ENCODE peak calls at places on chromosomes 3 and 15, in eight cellular contexts. T is nucleus accumbens; G is stimulated activated CD8-positive, alpha-beta memory T cell treated with anti-CD3 and anti-CD28 coated beads, Interleukin-4, amount 100 ng/mL, for 1 hour; Y is GM04504; A is choroid plexus epithelial cell; K is H7; I is activated T-cell treated with anti-CD3 and anti-CD28 coated beads for 48 hours; Q is iris pigment epithelial cell. N is an unnamed sample.
A peak's percentile ranks its signal among the peaks of the same experiment; 100 is the strongest.

GRCh38 chr15:79540551-79540950 is 108.4 kb downstream of the MINAR1 start:
- DNase-seq in K (no peak), A (no peak), I (no peak), T (no peak), Y (no peak), Q (no peak), G (no peak), N (no peak)

GRCh38 chr3:117671707-117672318 is 962.2 kb downstream of the TUSC7 start:
- DNase-seq in T (no peak), I (no peak), K (no peak), Y (no peak), A (no peak), Q (no peak), G (no peak), N (no peak)

GRCh38 chr3:58529516-58530353 is 7.3 kb downstream of the ACOX2 start:
- DNase-seq in A (peak; percentile 59), Y (no peak), T (no peak), K (peak; percentile 91), G (no peak), I (no peak), Q (peak; percentile 30), N (no peak)

GRCh38 chr15:58381696-58382095 is 50.1 kb upstream of the LIPC start:
- DNase-seq in K (no peak), Y (no peak), A (no peak), Q (no peak), T (no peak), I (no peak), G (no peak), N (no peak)

GRCh38 chr3:25820372-25820771 is 30.5 kb downstream of the OXSM start:
- DNase-seq in Q (peak; percentile 99), G (no peak), I (no peak), Y (peak; percentile 88), K (peak; percentile 4), A (peak; percentile 98), T (no peak), N (no peak)

GRCh38 chr15:55784284-55784683 is 41.3 kb upstream of the PRTG start:
- DNase-seq in K (no peak), T (no peak), G (no peak), I (no peak), Y (no peak), Q (no peak), A (no peak), N (no peak)

GRCh38 chr3:127762077-127762786 is 60.1 kb downstream of the MGLL start:
- DNase-seq in G (no peak), Y (no peak), T (peak; percentile 24), I (no peak), Q (no peak), K (no peak), A (peak; percentile 45), N (no peak)

GRCh38 chr15:52789601-52790165 is 453 bp downstream of the ONECUT1 start:
- DNase-seq in Q (peak; percentile 14), K (peak; percentile 70), A (peak; percentile 29), G (no peak), Y (no peak), T (no peak), I (no peak), N (no peak)

GRCh38 chr3:52277071-52277964 is 1.1 kb downstream of the WDR82 start:
- DNase-seq in T (peak; percentile 68), A (peak; percentile 78), G (peak; percentile 49), K (peak; percentile 79), I (peak; percentile 80), Q (peak; percentile 73), Y (no peak), N (peak; percentile 77)

GRCh38 chr3:50428007-50428633 is 68.8 kb upstream of the TMEM115 start:
- DNase-seq in Y (no peak), A (peak; percentile 12), T (no peak), G (no peak), Q (peak; percentile 3), K (no peak), I (no peak), N (no peak)

GRCh38 chr3:57127849-57128566 is 37.1 kb downstream of the IL17RD start:
- DNase-seq in Q (peak; percentile 36), I (no peak), Y (peak; percentile 68), T (no peak), K (no peak), A (peak; percentile 11), G (no peak), N (no peak)

GRCh38 chr15:27826902-27827321 is 272.2 kb downstream of the OCA2 start:
- DNase-seq in Y (peak; percentile 52), I (no peak), K (no peak), T (no peak), A (peak; percentile 54), Q (peak; percentile 14), G (no peak), N (no peak)

GRCh38 chr3:135922903-135923250 is 42.7 kb upstream of the PPP2R3A start:
- DNase-seq in G (no peak), A (no peak), K (no peak), Q (no peak), T (no peak), Y (no peak), I (no peak), N (no peak)

GRCh38 chr15:100101389-100102089 is 240.2 kb downstream of the ADAMTS17 start:
- DNase-seq in I (no peak), K (no peak), T (no peak), G (no peak), Y (no peak), Q (no peak), A (no peak), N (no peak)

GRCh38 chr15:52082197-52083036 is 30.2 kb downstream of the BCL2L10 start:
- DNase-seq in G (no peak), Y (no peak), I (no peak), T (no peak), A (peak; percentile 68), K (peak; percentile 28), Q (peak; percentile 47), N (peak; percentile 10)

GRCh38 chr3:46883252-46884185 is 6.0 kb downstream of the PTH1R start:
- DNase-seq in Y (no peak), G (no peak), K (peak; percentile 91), A (peak; percentile 34), Q (peak; percentile 36), T (no peak), I (no peak), N (no peak)

GRCh38 chr3:116423365-116423764 is 21.9 kb downstream of the LSAMP start:
- DNase-seq in Y (no peak), G (no peak), T (peak; percentile 64), A (no peak), I (no peak), K (no peak), Q (no peak), N (no peak)

GRCh38 chr3:197718904-197719303 is 17.8 kb downstream of the RUBCN start:
- DNase-seq in G (no peak), K (no peak), Y (peak; percentile 61), Q (peak; percentile 95), I (no peak), T (no peak), A (peak; percentile 89), N (no peak)

GRCh38 chr15:68126415-68126814 is 72.3 kb downstream of the PIAS1 start:
- DNase-seq in I (no peak), A (no peak), Q (no peak), Y (no peak), K (no peak), T (no peak), G (no peak), N (no peak)

GRCh38 chr15:70247281-70247680 is 149.6 kb upstream of the TLE3 start:
- DNase-seq in T (no peak), A (no peak), I (no peak), Q (no peak), K (peak; percentile 52), G (no peak), Y (no peak), N (no peak)

GRCh38 chr15:30953731-30954378 is 37.6 kb downstream of the MTMR10 start:
- DNase-seq in Q (peak; percentile 98), Y (peak; percentile 85), G (no peak), T (no peak), A (peak; percentile 93), K (peak; percentile 20), I (peak; percentile 4), N (no peak)

GRCh38 chr15:64379216-64379960 is 1.9 kb downstream of the PCLAF start:
- DNase-seq in K (peak; percentile 19), Y (no peak), I (no peak), G (no peak), T (no peak), A (no peak), Q (no peak), N (no peak)

GRCh38 chr3:125051715-125052581 is 3.8 kb downstream of the HEG1 start:
- DNase-seq in Y (peak; percentile 84), A (peak; percentile 78), G (peak; percentile 64), I (peak; percentile 36), Q (peak; percentile 77), K (peak; percentile 64), T (no peak), N (peak; percentile 64)

GRCh38 chr15:32909431-32909830 is 191.6 kb downstream of the GREM1 start:
- DNase-seq in K (no peak), Y (no peak), G (no peak), T (no peak), Q (peak; percentile 22), A (peak; percentile 57), I (no peak), N (no peak)

GRCh38 chr3:41293169-41293681 is 93.9 kb downstream of the CTNNB1 start:
- DNase-seq in Q (no peak), A (no peak), T (no peak), K (no peak), I (no peak), Y (no peak), G (no peak), N (no peak)

GRCh38 chr15:80559761-80560160 is 135.3 kb upstream of the ABHD17C start:
- DNase-seq in A (no peak), G (no peak), Q (no peak), I (no peak), Y (no peak), K (no peak), T (no peak), N (no peak)

GRCh38 chr15:71334434-71334833 is 219.2 kb downstream of the THSD4 start:
- DNase-seq in T (no peak), Q (no peak), Y (no peak), A (no peak), I (no peak), G (no peak), K (no peak), N (no peak)

GRCh38 chr3:100993309-100993708 is at the start of gene ABI3BP:
- DNase-seq in I (peak; percentile 7), Y (peak; percentile 71), Q (peak; percentile 89), G (no peak), K (peak; percentile 4), A (peak; percentile 90), T (no peak), N (no peak)

GRCh38 chr3:113545594-113545993 is 13.2 kb downstream of the SIDT1 start:
- DNase-seq in Y (no peak), A (no peak), T (no peak), G (no peak), I (no peak), K (no peak), Q (no peak), N (no peak)

GRCh38 chr3:45647148-45647619 is 42.0 kb upstream of the SACM1L start:
- DNase-seq in T (no peak), G (no peak), A (peak; percentile 91), Q (peak; percentile 95), Y (no peak), K (no peak), I (no peak), N (no peak)

GRCh38 chr15:60972866-60973265 is 256.2 kb downstream of the RORA start:
- DNase-seq in Y (peak; percentile 57), G (no peak), Q (peak; percentile 91), I (no peak), K (no peak), A (peak; percentile 71), T (no peak), N (no peak)

GRCh38 chr3:72938471-72939265 is 50.8 kb downstream of the GXYLT2 start:
- DNase-seq in T (peak; percentile 25), I (no peak), A (peak; percentile 99), Q (peak; percentile 99), G (no peak), Y (peak; percentile 93), K (peak; percentile 66), N (no peak)

N was measured in T-helper 2 cell treated with Interferon-gamma antibody and Interleukin-4, amounts not matched to agents 5 μg/mL and 100 μg/mL, for 36 hours.